ENCODE peak calls at places on chromosomes 3 and 15, in four cellular contexts. I is RWPE1, P is H9, E is fibroblast of pulmonary artery. Y is an unnamed sample.

GRCh38 chr15:38378162-38378560 is 75.8 kb upstream of the FAM98B start:
- DNase-seq in P (no peak), E (peak), I (no peak), Y (no peak)

GRCh38 chr3:102205647-102206046 is 229.2 kb upstream of the ZPLD1 start:
- DNase-seq in P (no peak), E (no peak), I (no peak), Y (no peak)

GRCh38 chr3:52293491-52294319 is 6.1 kb downstream of the GLYCTK start:
- DNase-seq in E (no peak), P (no peak), I (no peak), Y (no peak)

GRCh38 chr15:20356444-20357138 is 185.0 kb downstream of the GOLGA6L6 start:
- DNase-seq in P (peak), E (peak), I (peak), Y (no peak)

GRCh38 chr3:185175370-185175987 is 22.6 kb upstream of the C3orf70 start:
- DNase-seq in E (peak), P (peak), I (no peak), Y (no peak)

GRCh38 chr3:58063424-58063823 is 55.2 kb downstream of the FLNB start:
- DNase-seq in I (no peak), E (peak), P (no peak), Y (no peak)

GRCh38 chr15:100760357-100760903 is 119.2 kb upstream of the ALDH1A3 start:
- DNase-seq in E (no peak), P (no peak), I (no peak), Y (peak)

GRCh38 chr3:153785901-153786300 is 335.3 kb upstream of the ARHGEF26 start:
- DNase-seq in P (peak), I (no peak), E (no peak), Y (peak)

GRCh38 chr3:122916084-122916483 is 111.5 kb downstream of the SEMA5B start:
- DNase-seq in E (no peak), P (no peak), I (no peak), Y (no peak)

GRCh38 chr3:126646662-126647061 is 8.3 kb downstream of the TXNRD3 start:
- DNase-seq in I (no peak), P (no peak), E (peak), Y (peak)

GRCh38 chr15:96002890-96003859 is 327.3 kb upstream of the NR2F2 start:
- DNase-seq in P (no peak), E (no peak), I (no peak), Y (no peak)

GRCh38 chr3:32733631-32734229 is 48.7 kb downstream of the CNOT10 start:
- DNase-seq in E (peak), I (peak), P (no peak), Y (peak)

GRCh38 chr15:19987389-19988048 is 554.1 kb downstream of the GOLGA6L6 start:
- DNase-seq in P (peak), E (no peak), I (no peak), Y (no peak)

GRCh38 chr3:123013876-123014275 is 13.7 kb downstream of the SEMA5B start:
- DNase-seq in P (no peak), E (no peak), I (no peak), Y (no peak)

GRCh38 chr15:28977377-28978010 is 91.7 kb downstream of the APBA2 start:
- DNase-seq in P (no peak), I (peak), E (peak), Y (peak)

GRCh38 chr15:64836023-64836536 is 5.6 kb upstream of the PLEKHO2 start:
- DNase-seq in P (no peak), E (no peak), I (no peak), Y (no peak)
- TF ChIP-seq CTCF in P (no peak), E (no peak), I (peak), Y (no peak)

GRCh38 chr15:71109130-71109529 is 6.1 kb upstream of the THSD4 start:
- DNase-seq in E (peak), P (no peak), I (no peak), Y (no peak)
- TF ChIP-seq CTCF in E (peak), P (no peak), I (no peak), Y (no peak)

DNA sequence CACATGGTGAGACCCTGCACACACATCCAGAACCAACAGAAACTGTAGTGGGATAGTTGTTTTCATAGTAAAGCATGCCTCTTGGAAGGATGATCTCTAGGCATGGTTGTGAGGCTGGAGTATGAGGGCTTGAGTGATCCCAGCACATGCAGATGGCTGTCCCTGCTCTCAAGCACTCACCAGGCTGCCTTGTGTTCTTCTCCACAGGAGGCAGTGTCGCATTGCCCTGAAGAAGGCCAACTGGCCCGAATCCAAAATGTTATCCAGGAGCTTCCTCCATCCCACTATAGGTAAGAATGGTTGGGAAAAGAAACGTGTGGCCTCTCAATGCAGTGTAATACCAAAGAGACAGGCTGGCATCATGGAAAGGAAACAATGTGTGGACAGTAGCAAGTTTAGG is 82.7 kb downstream of the TMEM39A start:
- DNase-seq in I (no peak), E (peak), P (no peak), Y (no peak)
- TF ChIP-seq CTCF in I (no peak), E (no peak), P (no peak), Y (peak)

GRCh38 chr3:16601539-16602005 is 3.7 kb downstream of the DAZL start:
- DNase-seq in I (no peak), P (no peak), E (no peak), Y (no peak)
- TF ChIP-seq CTCF in I (peak), P (peak), E (no peak), Y (no peak)

GRCh38 chr15:64152507-64153387 is 1.2 kb downstream of the SNX22 start:
- DNase-seq in I (no peak), E (no peak), P (peak), Y (no peak)
- TF ChIP-seq CTCF in I (no peak), E (no peak), P (no peak), Y (no peak)

DNA sequence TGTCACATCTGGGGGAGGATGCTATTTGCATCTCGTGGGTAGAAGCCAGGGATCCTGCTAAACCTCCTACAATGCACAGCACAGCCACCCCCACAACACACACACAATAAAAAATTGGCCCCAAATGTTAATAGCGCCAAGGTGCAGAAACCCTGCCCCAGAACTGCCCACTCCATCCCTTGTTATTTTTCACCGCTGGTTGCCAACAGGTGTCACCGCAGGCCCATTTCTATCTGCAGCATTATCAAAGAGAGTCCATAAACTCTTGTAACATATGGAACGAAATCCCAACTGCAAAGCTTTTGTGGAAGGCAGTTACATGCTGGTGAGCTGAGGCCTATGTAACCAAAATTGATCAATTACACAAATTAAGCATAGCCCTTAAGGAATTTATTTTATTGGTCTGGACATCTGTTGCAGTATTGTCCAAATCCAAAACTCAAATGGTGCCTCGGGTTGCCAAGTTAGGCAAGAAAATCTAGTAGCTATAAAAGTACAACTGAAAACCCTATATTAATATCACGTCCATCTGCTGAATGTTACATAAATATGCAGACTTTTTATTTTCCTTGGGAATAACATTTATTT is 66.2 kb downstream of the SAMMSON start:
- DNase-seq in E (no peak), P (no peak), I (no peak), Y (no peak)
- TF ChIP-seq CTCF in E (no peak), P (peak), I (no peak), Y (no peak)

DNA sequence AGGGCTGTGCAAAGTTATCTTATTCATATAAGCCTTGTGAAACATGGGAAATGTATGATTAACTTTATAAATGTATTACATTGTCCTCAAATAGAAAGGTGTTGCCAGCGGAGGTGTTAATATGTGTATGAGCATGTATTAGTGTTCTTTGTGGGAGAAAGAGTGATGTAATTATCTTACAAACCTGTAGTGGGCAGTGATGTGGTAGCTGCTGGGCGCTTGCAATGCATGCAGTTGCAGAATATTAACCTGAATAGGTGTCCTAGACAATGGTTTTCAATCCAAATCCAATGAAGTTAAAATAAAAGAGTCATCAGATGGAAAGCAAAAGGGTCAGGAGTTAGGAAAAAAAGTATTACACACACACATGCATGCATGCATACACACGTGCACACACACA is 881.3 kb upstream of the CADM2 start:
- DNase-seq in P (no peak), I (no peak), E (no peak), Y (peak)
- TF ChIP-seq CTCF in P (peak), I (no peak), E (peak), Y (peak)